ENCODE peak calls at places on chromosomes 3 and 15, in four cellular contexts. Q is IMR-90, X is hepatocyte, K is HCT116. S is an unnamed sample. For H3K9me3, the result is how much of the 10 kb centered on the place peaks cover.

GRCh38 chr3:107981471-107982111 is 109.2 kb downstream of the CD47 start:
- DNase-seq in X (peak), Q (no peak), K (no peak), S (no peak)

GRCh38 chr3:44387404-44387803 is 48.8 kb downstream of the TCAIM start:
- DNase-seq in Q (no peak), X (no peak), K (no peak), S (no peak)

GRCh38 chr3:67906256-67906655 is 251.8 kb upstream of the SUCLG2 start:
- DNase-seq in X (no peak), K (no peak), Q (no peak), S (no peak)

GRCh38 chr3:101973163-101973505 is 123.8 kb downstream of the NFKBIZ start:
- DNase-seq in K (no peak), X (no peak), Q (no peak), S (no peak)

GRCh38 chr3:60552581-60552980 is 698.7 kb downstream of the FHIT start:
- DNase-seq in X (no peak), K (no peak), Q (peak), S (no peak)

GRCh38 chr3:33238923-33239322 is 20.3 kb upstream of the SUSD5 start:
- DNase-seq in Q (no peak), X (no peak), K (no peak), S (no peak)

GRCh38 chr3:172102883-172103310 is 63.5 kb downstream of the FNDC3B start:
- DNase-seq in X (no peak), K (no peak), Q (no peak), S (no peak)

GRCh38 chr3:130946876-130947275 is 53.0 kb downstream of the ATP2C1 start:
- DNase-seq in X (no peak), K (no peak), Q (no peak), S (no peak)

GRCh38 chr15:49664706-49665105 is 43.9 kb downstream of the DTWD1 start:
- DNase-seq in K (no peak), Q (no peak), X (no peak), S (no peak)

GRCh38 chr3:178434206-178434805 is 101.9 kb upstream of the KCNMB2 start:
- DNase-seq in X (no peak), K (no peak), Q (no peak), S (no peak)

GRCh38 chr15:49675051-49675450 is 54.2 kb downstream of the DTWD1 start:
- DNase-seq in X (no peak), Q (peak), K (no peak), S (no peak)

GRCh38 chr3:144770813-144771400 is 799.3 kb downstream of the DIPK2A start:
- DNase-seq in K (peak), X (peak), Q (peak), S (peak)

GRCh38 chr3:181009225-181009624 is 19.7 kb upstream of the DNAJC19 start:
- DNase-seq in K (no peak), X (no peak), Q (no peak), S (no peak)

DNA sequence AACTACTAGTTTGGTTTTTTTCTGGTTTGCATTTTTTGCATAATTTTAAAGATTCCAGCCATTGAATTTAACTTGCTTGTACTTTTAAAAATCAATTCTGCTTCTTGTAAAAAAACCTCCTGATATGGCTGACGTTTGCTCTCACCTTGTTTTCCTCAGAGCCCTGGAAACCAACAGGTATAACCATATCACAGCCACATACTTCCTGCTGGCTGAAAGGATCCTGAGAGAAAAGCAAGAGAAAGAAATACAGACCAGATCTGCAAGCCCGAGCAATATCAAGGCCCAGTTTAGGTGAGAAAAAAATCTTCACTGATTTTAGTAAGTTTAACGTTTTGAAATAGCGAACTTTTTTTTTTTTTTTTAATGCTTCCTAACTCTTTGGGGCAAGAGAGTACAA is 56.8 kb downstream of the SNRK start:
- DNase-seq in Q (no peak), X (no peak), K (no peak), S (no peak)
- H3K4me2 ChIP-seq in Q (no peak), X (no peak), K (no peak), S (no peak)

GRCh38 chr15:98850991-98851776 is 156.4 kb downstream of the PGPEP1L start:
- DNase-seq in K (peak), Q (peak), X (peak), S (peak)
- H3K4me3 ChIP-seq in K (no peak), Q (no peak), X (no peak), S (peak)

GRCh38 chr3:194637066-194637465 is 3.8 kb upstream of the TMEM44 start:
- DNase-seq in X (no peak), K (no peak), Q (no peak), S (no peak)

GRCh38 chr3:194631696-194632095 is 1.5 kb downstream of the TMEM44 start:
- DNase-seq in Q (no peak), K (no peak), X (no peak), S (no peak)

GRCh38 chr3:194632211-194632982 is 822 bp downstream of the TMEM44 start:
- DNase-seq in Q (peak), X (no peak), K (no peak), S (no peak)

GRCh38 chr3:194633349-194634004 is at the start of gene TMEM44:
- DNase-seq in K (peak), Q (peak), X (peak), S (peak)

DNA sequence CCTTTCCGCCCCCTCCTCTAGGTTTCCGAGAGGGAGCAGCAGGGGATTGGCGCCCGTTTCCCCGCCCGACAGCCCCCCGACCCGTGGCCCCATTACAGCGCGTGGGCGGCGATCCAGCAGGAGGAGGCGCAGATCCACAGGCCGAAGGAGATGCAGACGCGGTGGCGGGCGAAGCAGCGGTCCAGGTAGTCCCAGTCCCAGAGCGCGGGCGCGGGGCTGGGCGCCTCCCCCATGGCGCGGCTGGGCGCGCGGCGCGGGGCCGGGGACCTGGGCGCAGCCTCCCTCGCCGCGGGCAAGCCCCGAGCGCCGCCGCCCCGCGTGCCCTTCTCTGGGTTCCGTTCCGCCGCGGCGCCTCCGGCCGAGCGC is 253 bp downstream of the TMEM44 start:
- DNase-seq in X (peak), K (no peak), Q (no peak), S (no peak)
- H3K9me3 ChIP-seq in X (under half), K (under half), Q (under half), S (under half)

DNA sequence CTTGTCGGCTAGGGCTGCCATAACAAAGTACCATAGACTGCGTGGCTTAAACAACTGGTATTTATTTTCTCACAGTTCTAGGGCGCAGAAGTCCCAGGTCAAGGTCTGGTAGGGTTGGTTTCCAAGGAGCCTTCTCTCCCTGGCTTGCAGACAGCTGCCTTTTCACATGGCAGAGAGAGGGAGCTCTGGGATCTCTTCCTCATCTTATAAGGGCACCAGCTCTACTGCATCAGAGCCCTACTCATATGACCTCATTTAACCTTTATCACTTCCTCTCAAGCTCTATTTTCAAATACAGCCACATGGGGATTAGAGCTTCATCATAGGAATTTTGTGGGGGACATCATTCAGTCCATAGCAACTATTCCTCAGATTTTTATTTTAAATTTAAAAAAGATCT is 17.6 kb upstream of the PAQR9 start:
- DNase-seq in K (no peak), Q (no peak), X (no peak), S (peak)
- H3K4me2 ChIP-seq in K (no peak), Q (no peak), X (no peak), S (no peak)

S was measured in neural progenitor cell.